ENCODE peak calls at places on chromosome X, in four cellular contexts. P, I, K and X are unnamed samples.

GRCh38 chrX:150529587-150529986 is 38.8 kb upstream of the MTM1 start:
- DNase-seq in P (no peak), I (no peak), K (no peak), X (no peak)

GRCh38 chrX:76253432-76253831 is 80.6 kb downstream of the PBDC1 start:
- DNase-seq in P (peak; percentile 45), I (peak; percentile 30), K (peak; percentile 6), X (peak; percentile 66)

GRCh38 chrX:151396827-151397740 is at the start of gene VMA21:
- DNase-seq in P (peak; percentile 64), I (peak; percentile 9), K (peak; percentile 85), X (peak; percentile 75)

GRCh38 chrX:119236599-119237525 is 777 bp downstream of the PGRMC1 start:
- DNase-seq in P (no peak), I (no peak), K (peak; percentile 36), X (no peak)

GRCh38 chrX:47936224-47936939 is 67.4 kb downstream of the ZNF182 start:
- DNase-seq in P (no peak), I (no peak), K (peak; percentile 55), X (peak; percentile 57)

GRCh38 chrX:72569786-72570185 is 2.9 kb downstream of the HDAC8 start:
- DNase-seq in P (no peak), I (no peak), K (no peak), X (no peak)

GRCh38 chrX:150127216-150127615 is 188.9 kb upstream of the EOLA2 start:
- DNase-seq in P (no peak), I (no peak), K (no peak), X (peak; percentile 0)

GRCh38 chrX:122565952-122566351 is 618.1 kb upstream of the GRIA3 start:
- DNase-seq in P (no peak), I (no peak), K (no peak), X (no peak)

GRCh38 chrX:68571292-68572256 is 72.7 kb downstream of the YIPF6 start:
- DNase-seq in P (no peak), I (peak; percentile 39), K (peak; percentile 32), X (no peak)

GRCh38 chrX:103831342-103831802 is 685 bp downstream of the RAB9B start:
- DNase-seq in P (no peak), I (no peak), K (peak; percentile 60), X (peak; percentile 74)

GRCh38 chrX:114152130-114152529 is 431.8 kb upstream of the HTR2C start:
- DNase-seq in P (peak; percentile 17), I (no peak), K (peak; percentile 27), X (no peak)

GRCh38 chrX:71095971-71096701 is 485 bp downstream of the FOXO4 start:
- DNase-seq in P (no peak), I (no peak), K (peak; percentile 77), X (no peak)

GRCh38 chrX:68658530-68658929 is 11.1 kb downstream of the STARD8 start:
- DNase-seq in P (no peak), I (no peak), K (no peak), X (no peak)

GRCh38 chrX:84188320-84188834 is 378 bp upstream of the RPS6KA6 start:
- DNase-seq in P (no peak), I (no peak), K (no peak), X (peak; percentile 61)

GRCh38 chrX:153970398-153971123 is 1.1 kb downstream of the HCFC1 start:
- DNase-seq in P (peak; percentile 29), I (no peak), K (peak; percentile 50), X (peak; percentile 63)

GRCh38 chrX:77785746-77786548 is at the start of gene ATRX:
- DNase-seq in P (peak; percentile 82), I (peak; percentile 50), K (peak; percentile 28), X (peak; percentile 86)

GRCh38 chrX:108186811-108187210 is 95.2 kb downstream of the ATG4A start:
- DNase-seq in P (peak; percentile 36), I (no peak), K (no peak), X (no peak)

GRCh38 chrX:122113376-122113775 is 1066.0 kb downstream of the GLUD2 start:
- DNase-seq in P (no peak), I (no peak), K (no peak), X (peak; percentile 11)

GRCh38 chrX:57918750-57919436 is 8.6 kb upstream of the ZXDA start:
- DNase-seq in P (peak; percentile 5), I (no peak), K (no peak), X (peak; percentile 39)

GRCh38 chrX:130916636-130917422 is 13.8 kb upstream of the ENOX2 start:
- DNase-seq in P (peak; percentile 35), I (no peak), K (peak; percentile 67), X (peak; percentile 43)

GRCh38 chrX:38717871-38718270 is 83.4 kb upstream of the MID1IP1 start:
- DNase-seq in P (peak; percentile 16), I (no peak), K (peak; percentile 55), X (peak; percentile 56)

GRCh38 chrX:23773601-23774175 is 9.3 kb upstream of the SAT1 start:
- DNase-seq in P (no peak), I (peak; percentile 36), K (no peak), X (no peak)

GRCh38 chrX:41563881-41564280 is 116.7 kb downstream of the NYX start:
- DNase-seq in P (no peak), I (no peak), K (no peak), X (no peak)

GRCh38 chrX:11151799-11152591 is 40.9 kb downstream of the HCCS start:
- DNase-seq in P (no peak), I (no peak), K (no peak), X (no peak)

GRCh38 chrX:78321809-78322208 is 5.6 kb downstream of the CYSLTR1 start:
- DNase-seq in P (no peak), I (no peak), K (no peak), X (no peak)

GRCh38 chrX:119729408-119730201 is 28.8 kb upstream of the SOWAHD start:
- DNase-seq in P (peak; percentile 55), I (peak; percentile 31), K (peak; percentile 37), X (peak; percentile 80)

GRCh38 chrX:54116391-54116790 is 66.7 kb downstream of the FAM120C start:
- DNase-seq in P (no peak), I (no peak), K (no peak), X (peak; percentile 3)

GRCh38 chrX:74421181-74422028 is at the start of gene SLC16A2:
- DNase-seq in P (no peak), I (no peak), K (no peak), X (peak; percentile 60)

GRCh38 chrX:10556405-10556804 is 64.0 kb downstream of the MID1 start:
- DNase-seq in P (no peak), I (no peak), K (no peak), X (no peak)

GRCh38 chrX:69032601-69033000 is 132.7 kb downstream of the PJA1 start:
- DNase-seq in P (no peak), I (no peak), K (no peak), X (no peak)

GRCh38 chrX:118682258-118683014 is 45.0 kb upstream of the IL13RA1 start:
- DNase-seq in P (peak; percentile 6), I (no peak), K (no peak), X (no peak)

GRCh38 chrX:39592776-39593175 is 505.0 kb downstream of the BCOR start:
- DNase-seq in P (no peak), I (no peak), K (no peak), X (no peak)

GRCh38 chrX:66751136-66751782 is 112.4 kb upstream of the EDA2R start:
- DNase-seq in P (no peak), I (no peak), K (no peak), X (no peak)

DNA sequence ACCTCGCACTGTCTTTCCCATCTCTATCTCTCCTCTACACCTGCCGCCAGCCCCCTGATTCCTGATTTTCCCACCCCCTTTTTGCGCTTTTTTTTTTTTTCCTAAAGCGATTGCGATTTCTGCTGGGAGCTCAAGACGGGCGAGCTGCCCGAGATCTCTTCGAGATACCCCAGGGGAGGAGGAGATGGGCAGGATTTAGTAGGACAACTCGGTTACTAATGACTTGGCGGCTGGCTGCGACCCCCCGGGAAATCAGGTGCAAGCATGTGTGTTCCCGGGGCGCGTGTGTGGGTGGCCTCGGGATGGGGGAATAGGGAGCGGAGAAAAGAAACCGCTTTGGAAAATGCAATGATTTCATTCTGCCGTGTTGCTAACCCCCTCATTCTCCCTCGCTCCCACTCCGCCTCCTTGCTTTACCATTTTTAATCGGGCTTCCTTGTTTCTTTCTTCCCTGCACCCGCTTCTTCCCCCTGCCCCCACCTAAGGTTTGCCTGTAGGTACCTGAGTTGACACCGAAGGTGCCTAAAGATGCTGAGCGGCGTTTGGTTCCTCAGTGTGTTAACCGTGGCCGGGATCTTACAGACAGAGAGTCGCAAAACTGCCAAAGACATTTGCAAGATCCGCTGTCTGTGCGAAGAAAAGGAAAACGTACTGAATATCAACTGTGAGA is 4.4 kb downstream of the SLITRK2 start:
- DNase-seq in P (no peak), I (no peak), K (no peak), X (peak; percentile 8)
- H3K27ac ChIP-seq in P (no peak overlapping the region), I (no peak overlapping the region), K (no peak overlapping the region), X (no peak overlapping the region)

GRCh38 chrX:111262086-111262485 is 8.2 kb downstream of the CAPN6 start:
- DNase-seq in P (no peak), I (no peak), K (no peak), X (no peak)
- TF ChIP-seq EZH2 in P (no peak), I (no peak), K (no peak), X (no peak)

GRCh38 chrX:32408389-32408788 is 803.0 kb downstream of the DMD start:
- DNase-seq in P (no peak), I (no peak), K (no peak), X (peak; percentile 24)
- TF ChIP-seq JUNB in P (no peak), I (no peak), K (no peak), X (no peak)

DNA sequence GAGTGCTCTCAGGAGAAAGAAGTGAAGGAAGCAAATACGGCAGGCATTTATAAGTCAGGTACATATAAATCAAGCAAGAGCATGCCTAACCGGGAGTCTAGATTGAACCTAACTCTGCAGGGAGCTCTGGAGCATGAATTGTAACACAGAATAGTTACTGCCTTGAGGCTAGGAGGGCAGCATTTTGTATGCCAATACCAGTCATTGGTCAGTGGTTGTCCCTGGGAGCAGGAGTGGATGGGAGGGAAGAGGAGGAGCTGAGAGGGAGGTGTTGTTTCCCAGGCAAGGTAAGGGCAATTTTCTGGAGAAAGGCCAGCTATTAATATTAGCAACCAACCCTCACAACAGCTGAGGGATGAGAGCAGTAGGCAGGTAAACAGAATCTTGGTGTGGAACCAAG is 224.7 kb upstream of the DCAF8L1 start:
- DNase-seq in P (no peak), I (no peak), K (no peak), X (peak; percentile 2)
- H3K27ac ChIP-seq in P (no peak overlapping the region), I (no peak overlapping the region), K (no peak overlapping the region), X (no peak overlapping the region)

GRCh38 chrX:140765043-140765784 is 55.7 kb downstream of the LINC00632 start:
- DNase-seq in P (no peak), I (no peak), K (no peak), X (peak; percentile 15)
- TF ChIP-seq EZH2 in P (no peak), I (no peak), K (no peak), X (no peak)

GRCh38 chrX:148942754-148943153 is 442.3 kb downstream of the AFF2 start:
- DNase-seq in P (no peak), I (no peak), K (no peak), X (no peak)

GRCh38 chrX:148938348-148938747 is 437.9 kb downstream of the AFF2 start:
- DNase-seq in P (no peak), I (no peak), K (no peak), X (no peak)

GRCh38 chrX:148940411-148940996 is 440.1 kb downstream of the AFF2 start:
- DNase-seq in P (no peak), I (no peak), K (no peak), X (no peak)
- TF ChIP-seq JUNB in P (no peak), I (no peak), K (no peak), X (no peak)

GRCh38 chrX:13165266-13165665 is 120.8 kb upstream of the FAM9C start:
- DNase-seq in P (no peak), I (no peak), K (no peak), X (no peak)
- H3K27ac ChIP-seq in P (no peak overlapping the region), I (no peak overlapping the region), K (no peak overlapping the region), X (no peak overlapping the region)